ENCODE peak calls at places on chromosomes 11 and 22, in four cellular contexts. O is tibial nerve; M is NCI-H446 treated with DMSO at 0.1 percent for 48 hours; L is activated CD4-positive, CD25-positive, alpha-beta regulatory T cell treated with anti-CD3 and anti-CD28 coated beads, Interleukin-2, amount 50 U/mL, for 16 hours. K is an unnamed sample.
A peak's percentile ranks its signal among the peaks of the same experiment; 100 is the strongest.

GRCh38 chr11:69387409-69387885 is 93.5 kb downstream of the MYEOV start:
- DNase-seq in M (no peak), O (no peak), L (no peak), K (no peak)

GRCh38 chr11:614583-615452 is 932 bp downstream of the IRF7 start:
- DNase-seq in L (no peak), M (no peak), O (no peak), K (peak; percentile 49)

GRCh38 chr11:1296287-1296686 is 13.1 kb downstream of the TOLLIP start:
- DNase-seq in O (no peak), L (no peak), M (no peak), K (no peak)

GRCh38 chr11:61919841-61920631 is 2.7 kb upstream of the RAB3IL1 start:
- DNase-seq in M (no peak), L (no peak), O (no peak), K (no peak)

GRCh38 chr22:37924386-37925065 is 18.4 kb downstream of the MICALL1 start:
- DNase-seq in O (no peak), M (no peak), L (no peak), K (no peak)

GRCh38 chr22:39529487-39529851 is 3.1 kb downstream of the RPS19BP1 start:
- DNase-seq in M (no peak), L (no peak), O (no peak), K (no peak)

GRCh38 chr11:44775366-44776356 is 48.9 kb downstream of the TSPAN18 start:
- DNase-seq in O (peak; percentile 23), M (peak; percentile 78), L (peak; percentile 35), K (no peak)

GRCh38 chr11:71483689-71484088 is 30.7 kb downstream of the NADSYN1 start:
- DNase-seq in O (no peak), M (no peak), L (no peak), K (no peak)

GRCh38 chr11:8068605-8069221 is 12.3 kb upstream of the TUB start:
- DNase-seq in O (peak; percentile 79), L (no peak), M (no peak), K (no peak)

GRCh38 chr11:124837491-124837856 is 27.8 kb upstream of the ROBO3 start:
- DNase-seq in O (peak; percentile 24), L (no peak), M (peak; percentile 84), K (no peak)

GRCh38 chr11:12845739-12846358 is 163.3 kb upstream of the RASSF10 start:
- DNase-seq in O (no peak), L (no peak), M (peak; percentile 74), K (no peak)

GRCh38 chr11:19055016-19055415 is 5.5 kb downstream of the MRGPRX2 start:
- DNase-seq in L (no peak), O (no peak), M (no peak), K (no peak)

GRCh38 chr11:66701432-66702240 is 23.9 kb upstream of the RBM4B start:
- DNase-seq in L (no peak), M (no peak), O (peak; percentile 16), K (no peak)

GRCh38 chr11:3984896-3985295 is 109.7 kb upstream of the RRM1 start:
- DNase-seq in M (no peak), O (no peak), L (no peak), K (no peak)

GRCh38 chr11:97729546-97730272 is 1291.0 kb upstream of the CNTN5 start:
- DNase-seq in O (no peak), L (no peak), M (no peak), K (no peak)

GRCh38 chr11:15651033-15651432 is 536.3 kb downstream of the INSC start:
- DNase-seq in M (no peak), L (no peak), O (no peak), K (no peak)

GRCh38 chr11:120774591-120775386 is 249.1 kb upstream of the TBCEL start:
- DNase-seq in L (no peak), M (no peak), O (no peak), K (no peak)

GRCh38 chr11:86116386-86116726 is 47.5 kb upstream of the PICALM start:
- DNase-seq in L (no peak), O (no peak), M (no peak), K (no peak)

GRCh38 chr11:35464308-35464707 is 45.0 kb upstream of the SLC1A2 start:
- DNase-seq in O (no peak), L (no peak), M (no peak), K (no peak)

GRCh38 chr11:61881397-61881796 is 9.9 kb downstream of the FADS3 start:
- DNase-seq in O (no peak), L (no peak), M (no peak), K (no peak)

GRCh38 chr22:20084547-20085413 is 4.7 kb downstream of the DGCR8 start:
- DNase-seq in M (no peak), L (no peak), O (no peak), K (no peak)

GRCh38 chr11:27467181-27467913 is 5.2 kb downstream of the LGR4 start:
- DNase-seq in L (no peak), O (no peak), M (no peak), K (no peak)

GRCh38 chr11:78415338-78415737 is 2.3 kb downstream of the GAB2 start:
- DNase-seq in M (no peak), O (no peak), L (no peak), K (no peak)

GRCh38 chr11:2259897-2260451 is 10.4 kb downstream of the ASCL2 start:
- DNase-seq in L (no peak), O (no peak), M (no peak), K (peak; percentile 45)

GRCh38 chr11:8247312-8247711 is 16.4 kb downstream of the LMO1 start:
- DNase-seq in M (no peak), L (no peak), O (no peak), K (no peak)